ENCODE peak calls at places on chromosomes 13 and 19, in eight cellular contexts. R is K562, X is colonic mucosa, I is endothelial cell of umbilical vein, J is caudate nucleus, F is tibial nerve, U is ovary, T is PC-3. C is an unnamed sample.

GRCh38 chr19:3550947-3551807 is 6.2 kb downstream of the MFSD12 start:
- DNase-seq in F (no peak), I (no peak), X (no peak), U (no peak), R (no peak), J (no peak), T (no peak), C (no peak)

GRCh38 chr13:50319603-50320296 is 304.5 kb downstream of the KCNRG start:
- DNase-seq in X (peak), U (no peak), R (peak), T (peak), J (no peak), F (no peak), I (peak), C (no peak)

GRCh38 chr13:46572758-46573384 is 19.9 kb downstream of the LRCH1 start:
- DNase-seq in T (no peak), F (no peak), I (no peak), X (no peak), R (no peak), U (no peak), J (no peak), C (no peak)

GRCh38 chr19:55454787-55455243 is 6.6 kb downstream of the ISOC2 start:
- DNase-seq in X (no peak), I (peak), J (peak), F (no peak), R (no peak), T (peak), U (no peak), C (no peak)

GRCh38 chr19:2042485-2043268 is 8.4 kb downstream of the MKNK2 start:
- DNase-seq in F (no peak), U (peak), X (peak), I (no peak), T (no peak), J (no peak), R (peak), C (no peak)

GRCh38 chr13:21799671-21800070 is 128.8 kb downstream of the FGF9 start:
- DNase-seq in I (no peak), R (no peak), X (no peak), F (no peak), U (no peak), J (no peak), T (no peak), C (no peak)

GRCh38 chr19:18308051-18308947 is 14.6 kb downstream of the LSM4 start:
- DNase-seq in F (no peak), X (no peak), T (no peak), U (peak), J (no peak), I (no peak), R (no peak), C (no peak)

GRCh38 chr19:18832331-18833140 is 777 bp downstream of the UPF1 start:
- DNase-seq in I (peak), J (no peak), F (no peak), X (peak), T (peak), U (no peak), R (peak), C (no peak)

GRCh38 chr19:2048104-2048958 is 2.7 kb downstream of the MKNK2 start:
- DNase-seq in R (no peak), X (peak), T (no peak), F (no peak), J (no peak), U (peak), I (no peak), C (no peak)

GRCh38 chr19:53037101-53038097 is 7.1 kb upstream of the ERVV-2 start:
- DNase-seq in T (no peak), I (peak), J (peak), U (no peak), F (no peak), X (peak), R (peak), C (no peak)

GRCh38 chr13:110352735-110353134 is 45.7 kb downstream of the COL4A2 start:
- DNase-seq in X (peak), J (no peak), R (peak), U (no peak), T (no peak), I (no peak), F (no peak), C (no peak)

GRCh38 chr19:7294571-7295212 is 478 bp upstream of the INSR start:
- DNase-seq in J (peak), F (peak), U (peak), T (peak), X (peak), R (peak), I (peak), C (no peak)

GRCh38 chr13:67383358-67383757 is 153.2 kb upstream of the PCDH9 start:
- DNase-seq in J (no peak), U (no peak), X (no peak), F (no peak), T (no peak), R (no peak), I (no peak), C (no peak)

GRCh38 chr19:45558399-45558878 is 26.2 kb downstream of the OPA3 start:
- DNase-seq in R (peak), I (peak), X (peak), F (no peak), U (no peak), J (no peak), T (peak), C (no peak)

GRCh38 chr13:103883152-103883551 is 816.9 kb upstream of the SLC10A2 start:
- DNase-seq in F (peak), I (peak), U (peak), J (peak), T (peak), X (peak), R (no peak), C (no peak)

GRCh38 chr13:23673354-23673753 is 103.1 kb downstream of the TNFRSF19 start:
- DNase-seq in I (no peak), F (no peak), T (peak), X (no peak), J (no peak), U (no peak), R (no peak), C (no peak)

GRCh38 chr13:73608157-73608516 is 526.1 kb downstream of the KLF12 start:
- DNase-seq in J (no peak), I (no peak), F (no peak), T (no peak), X (no peak), U (no peak), R (no peak), C (no peak)

GRCh38 chr19:12791345-12792047 is at the start of gene JUNB:
- DNase-seq in X (peak), I (peak), J (peak), T (peak), U (peak), R (peak), F (peak), C (peak)

GRCh38 chr19:46211201-46211881 is 18.2 kb upstream of the IGFL1 start:
- DNase-seq in F (no peak), J (no peak), X (no peak), U (no peak), I (peak), R (no peak), T (peak), C (no peak)

GRCh38 chr19:57675881-57676280 is 5.9 kb upstream of the ZNF551 start:
- DNase-seq in I (no peak), X (no peak), J (no peak), T (no peak), R (no peak), U (no peak), F (no peak), C (no peak)

GRCh38 chr19:40703029-40703755 is 12.7 kb upstream of the NUMBL start:
- DNase-seq in R (no peak), U (no peak), I (no peak), T (no peak), J (no peak), X (no peak), F (no peak), C (no peak)

GRCh38 chr13:32117696-32118095 is 86.1 kb downstream of the FRY start:
- DNase-seq in F (no peak), R (no peak), I (no peak), X (no peak), J (no peak), T (no peak), U (no peak), C (peak)

GRCh38 chr13:66154354-66154753 is 1075.8 kb downstream of the PCDH9 start:
- DNase-seq in J (no peak), X (no peak), T (no peak), F (no peak), I (no peak), U (no peak), R (no peak), C (no peak)

GRCh38 chr19:56170261-56170660 is 5.5 kb upstream of the GALP start:
- DNase-seq in X (no peak), I (no peak), T (peak), F (no peak), R (peak), J (no peak), U (no peak), C (no peak)

GRCh38 chr13:40388617-40389016 is 277.8 kb downstream of the FOXO1 start:
- DNase-seq in F (no peak), U (no peak), X (peak), R (no peak), T (peak), J (no peak), I (no peak), C (peak)

GRCh38 chr19:3725640-3726310 is 17.6 kb downstream of the TJP3 start:
- DNase-seq in J (no peak), F (no peak), X (peak), T (no peak), I (no peak), U (no peak), R (no peak), C (no peak)

GRCh38 chr19:40223135-40223822 is 3.2 kb downstream of the CCNP start:
- DNase-seq in R (no peak), U (no peak), J (no peak), T (peak), I (no peak), X (peak), F (no peak), C (no peak)

GRCh38 chr19:53537126-53537522 is 821 bp upstream of the ZNF331 start:
- DNase-seq in I (no peak), R (no peak), J (no peak), X (no peak), T (no peak), F (no peak), U (no peak), C (no peak)

GRCh38 chr13:114230117-114230516 is 4.6 kb upstream of the CDC16 start:
- DNase-seq in J (no peak), U (no peak), F (no peak), T (no peak), I (no peak), X (no peak), R (no peak), C (no peak)

GRCh38 chr13:58300974-58301681 is 669.6 kb downstream of the PCDH17 start:
- DNase-seq in X (no peak), R (no peak), J (no peak), T (no peak), I (no peak), U (no peak), F (no peak), C (no peak)

GRCh38 chr19:56905616-56906015 is 65.1 kb upstream of the PEG3 start:
- DNase-seq in T (no peak), U (no peak), X (no peak), R (no peak), I (no peak), J (no peak), F (no peak), C (no peak)

GRCh38 chr13:83450586-83450985 is 431.7 kb downstream of the SLITRK1 start:
- DNase-seq in I (no peak), X (no peak), T (no peak), J (no peak), F (no peak), R (no peak), U (no peak), C (no peak)

GRCh38 chr19:34178276-34178614 is 5.9 kb downstream of the LSM14A start:
- DNase-seq in I (no peak), X (no peak), U (no peak), R (no peak), J (no peak), T (no peak), F (no peak), C (no peak)

GRCh38 chr13:28718186-28718537 is 608 bp downstream of the SLC46A3 start:
- DNase-seq in U (no peak), F (no peak), J (no peak), T (no peak), I (peak), X (no peak), R (no peak), C (no peak)

GRCh38 chr19:44745386-44745831 is 3.1 kb upstream of the BCL3 start:
- DNase-seq in T (peak), J (no peak), U (peak), I (no peak), X (peak), R (peak), F (peak), C (peak)

GRCh38 chr19:1057185-1057857 is 9.6 kb upstream of the ARHGAP45 start:
- DNase-seq in U (no peak), J (no peak), I (peak), T (peak), F (no peak), X (no peak), R (no peak), C (no peak)

DNA sequence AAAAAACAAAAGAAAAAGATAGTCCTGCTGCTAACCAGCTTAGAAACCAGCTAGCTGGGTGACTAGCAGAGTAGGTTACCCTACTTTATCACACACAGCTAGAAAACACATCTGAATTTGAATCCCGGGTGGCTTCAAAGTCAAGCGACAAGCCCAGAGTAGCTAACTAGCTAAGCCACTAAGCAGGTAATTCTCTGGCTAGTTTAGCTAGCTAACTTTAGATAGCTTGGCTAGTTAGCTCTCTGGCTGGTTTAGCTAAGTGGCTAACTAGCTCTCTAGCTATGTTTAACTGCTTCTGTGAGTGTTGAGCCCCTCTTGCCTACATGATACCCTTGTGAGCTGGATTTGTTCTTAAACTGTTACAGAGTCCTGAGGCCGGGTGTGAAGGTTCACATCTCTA is 12.4 kb downstream of the MYH14 start:
- DNase-seq in T (no peak), X (no peak), I (no peak), F (no peak), U (no peak), R (no peak), J (no peak), C (no peak)
- H3K27ac ChIP-seq in T (peak), X (no peak), I (no peak), F (no peak), U (no peak), R (no peak), J (no peak), C (no peak)

DNA sequence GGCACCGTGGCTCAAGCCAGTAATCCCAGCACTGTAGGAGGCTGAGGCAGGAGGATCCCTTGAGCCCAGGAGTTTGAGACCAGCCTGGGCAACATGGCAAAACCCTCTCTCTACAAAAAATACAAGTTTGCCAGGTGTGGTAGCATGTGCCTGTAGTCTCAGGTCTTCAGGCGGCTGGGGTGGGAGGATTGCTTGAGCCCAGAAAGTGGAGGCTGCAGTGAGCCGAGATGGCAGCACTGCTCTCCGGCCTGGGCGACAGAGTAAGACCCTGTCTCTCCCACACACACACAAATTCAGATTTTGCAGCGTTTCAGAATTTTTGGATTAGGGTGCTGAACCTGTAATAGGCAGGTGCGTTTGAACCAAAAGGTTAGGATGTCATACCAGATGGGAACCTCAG is 2.2 kb downstream of the RPS11 start:
- DNase-seq in R (no peak), I (no peak), T (no peak), U (no peak), F (no peak), X (no peak), J (no peak), C (no peak)
- H3K27ac ChIP-seq in R (peak), I (no peak), T (no peak), U (no peak), F (no peak), X (no peak), J (no peak), C (no peak)

GRCh38 chr19:9914315-9915207 is 21.8 kb downstream of the OLFM2 start:
- DNase-seq in I (peak), R (peak), T (peak), U (peak), X (peak), J (no peak), F (no peak), C (peak)
- H3K27ac ChIP-seq in I (peak), R (peak), T (no peak), U (no peak), X (no peak), J (no peak), F (no peak), C (no peak)

GRCh38 chr13:36353001-36353400 is 6.8 kb upstream of the SPART start:
- DNase-seq in J (no peak), F (no peak), X (no peak), R (no peak), I (no peak), T (no peak), U (no peak), C (no peak)
- H3K27ac ChIP-seq in J (no peak), F (no peak), X (no peak), R (no peak), I (no peak), T (no peak), U (no peak), C (no peak)

GRCh38 chr19:14562660-14563589 is 8.9 kb downstream of the NDUFB7 start:
- DNase-seq in T (no peak), U (no peak), X (no peak), J (no peak), I (no peak), F (no peak), R (no peak), C (no peak)
- H3K27ac ChIP-seq in T (no peak), U (no peak), X (no peak), J (peak), I (no peak), F (peak), R (no peak), C (peak)

GRCh38 chr19:42284066-42284501 is 15.0 kb downstream of the CIC start:
- DNase-seq in I (peak), T (no peak), R (peak), U (peak), X (peak), F (peak), J (peak), C (peak)

GRCh38 chr19:42283248-42284065 is 14.4 kb downstream of the CIC start:
- DNase-seq in F (peak), R (peak), U (peak), X (peak), I (peak), T (no peak), J (peak), C (peak)

GRCh38 chr19:42281175-42282035 is 12.4 kb downstream of the CIC start:
- DNase-seq in J (peak), I (peak), F (peak), X (peak), T (no peak), U (peak), R (peak), C (no peak)

GRCh38 chr19:42282036-42282762 is 13.1 kb downstream of the CIC start:
- DNase-seq in J (no peak), T (no peak), X (no peak), I (no peak), U (peak), R (no peak), F (no peak), C (no peak)

DNA sequence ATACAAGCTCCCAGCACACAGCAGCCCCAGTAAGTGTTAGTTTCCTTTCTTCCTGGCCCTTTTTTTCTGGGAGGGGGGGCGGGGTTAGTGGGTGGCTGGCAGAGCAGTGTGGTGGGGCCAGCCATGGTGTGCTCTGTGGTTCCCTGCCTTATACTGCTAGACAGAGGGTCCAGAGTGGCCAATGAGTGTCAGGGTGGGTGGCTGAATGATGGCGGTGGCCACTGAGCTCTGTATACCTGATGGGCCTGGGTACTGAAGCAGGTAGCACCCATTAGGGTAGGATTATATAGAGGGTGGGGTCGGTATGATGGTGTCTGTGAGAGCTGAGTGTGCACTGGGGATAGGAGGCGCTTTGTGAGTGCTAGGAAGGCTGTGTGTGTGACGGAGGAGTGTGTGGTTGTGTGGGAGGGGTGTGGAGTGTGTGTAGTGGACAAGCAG is 13.8 kb downstream of the CIC start:
- DNase-seq in F (no peak), T (no peak), R (no peak), I (no peak), U (no peak), X (no peak), J (peak), C (no peak)
- H3K27ac ChIP-seq in F (peak), T (no peak), R (peak), I (no peak), U (peak), X (peak), J (peak), C (peak)